ENCODE peak calls at places on chromosomes 5 and 9, in seven cellular contexts. N, B, W, X, S, M and U are unnamed samples.

GRCh38 chr5:10272053-10272869 is 22.2 kb downstream of the CCT5 start:
- DNase-seq in M (no peak), X (no peak), N (no peak), W (no peak), B (no peak), S (no peak), U (no peak)

GRCh38 chr5:126449751-126450271 is 26.6 kb downstream of the GRAMD2B start:
- DNase-seq in N (no peak), W (peak), S (no peak), M (no peak), X (peak), B (peak), U (no peak)

GRCh38 chr5:54719384-54720306 is 202.1 kb downstream of the SNX18 start:
- DNase-seq in X (no peak), B (peak), M (no peak), W (no peak), N (peak), S (no peak), U (no peak)

GRCh38 chr5:176868731-176869130 is 30.4 kb downstream of the HK3 start:
- DNase-seq in M (no peak), N (no peak), B (no peak), W (no peak), S (no peak), X (no peak), U (no peak)

GRCh38 chr9:112338561-112338960 is 5.1 kb upstream of the PTBP3 start:
- DNase-seq in W (no peak), S (peak), N (no peak), B (peak), X (no peak), M (no peak), U (no peak)

GRCh38 chr5:170179626-170180025 is 53.2 kb upstream of the C5orf58 start:
- DNase-seq in B (no peak), M (no peak), X (no peak), N (no peak), W (no peak), S (no peak), U (no peak)

GRCh38 chr9:108217601-108218190 is 638.1 kb downstream of the ACTL7B start:
- DNase-seq in W (no peak), X (no peak), M (no peak), N (peak), B (no peak), S (no peak), U (peak)

GRCh38 chr5:167967494-167968180 is 323.8 kb upstream of the WWC1 start:
- DNase-seq in N (no peak), B (no peak), S (no peak), W (no peak), M (no peak), X (no peak), U (no peak)

GRCh38 chr5:17190242-17190778 is 27.1 kb upstream of the BASP1 start:
- DNase-seq in X (no peak), W (peak), S (peak), B (peak), M (no peak), N (peak), U (peak)

GRCh38 chr5:17216974-17217325 is 481 bp upstream of the BASP1 start:
- DNase-seq in S (peak), W (no peak), N (no peak), M (peak), X (no peak), B (peak), U (no peak)

GRCh38 chr5:74412064-74412463 is 228.5 kb downstream of the ENC1 start:
- DNase-seq in M (no peak), W (no peak), X (no peak), S (no peak), B (no peak), N (no peak), U (no peak)

GRCh38 chr5:176355400-176356178 is 6.0 kb downstream of the KIAA1191 start:
- DNase-seq in B (no peak), S (no peak), X (no peak), W (no peak), M (no peak), N (no peak), U (no peak)

GRCh38 chr9:88746744-88747398 is 211.9 kb downstream of the NXNL2 start:
- DNase-seq in W (no peak), N (no peak), X (no peak), S (no peak), B (no peak), M (no peak), U (no peak)

GRCh38 chr9:88011005-88011766 is 36.9 kb upstream of the CDK20 start:
- DNase-seq in M (no peak), B (peak), W (no peak), N (no peak), X (no peak), S (peak), U (no peak)

GRCh38 chr5:139295692-139296091 is 2.2 kb downstream of the MATR3 start:
- DNase-seq in N (no peak), S (no peak), B (peak), M (no peak), X (no peak), W (no peak), U (no peak)

GRCh38 chr5:139294372-139295165 is 1.0 kb downstream of the MATR3 start:
- DNase-seq in X (peak), S (peak), M (peak), B (peak), W (peak), N (peak), U (no peak)

GRCh38 chr5:139296862-139297326 is 3.4 kb downstream of the MATR3 start:
- DNase-seq in N (no peak), W (no peak), M (no peak), B (no peak), X (no peak), S (no peak), U (no peak)

GRCh38 chr5:139297439-139298133 is 4.0 kb downstream of the MATR3 start:
- DNase-seq in B (no peak), N (no peak), W (no peak), S (no peak), M (no peak), X (no peak), U (no peak)

DNA sequence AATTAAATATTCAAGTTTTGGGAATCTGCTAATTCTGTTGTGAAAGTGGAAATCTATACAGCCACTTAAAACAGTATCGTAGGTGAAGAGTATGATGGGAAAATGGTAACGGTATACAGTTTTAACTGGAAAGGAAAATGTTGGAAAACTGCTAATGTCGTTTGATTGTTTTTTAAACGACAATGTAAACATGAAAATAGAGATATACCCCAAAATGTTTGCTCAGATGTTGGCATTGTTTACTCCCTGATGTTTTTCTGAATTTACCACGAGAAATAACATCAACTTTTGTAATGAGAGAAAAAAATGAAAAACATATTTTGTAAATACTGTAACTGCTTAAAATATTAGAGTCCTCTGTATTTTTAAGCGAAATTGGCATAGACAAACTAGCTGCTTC is 2.7 kb downstream of the MATR3 start:
- DNase-seq in N (no peak), S (no peak), B (no peak), M (no peak), X (no peak), W (no peak), U (no peak)
- H3K4me3 ChIP-seq in N (no peak), S (peak), B (no peak), M (peak), X (peak), W (peak), U (no peak)

GRCh38 chr9:136662326-136662655 is 425 bp upstream of the EGFL7 start:
- DNase-seq in B (no peak), M (no peak), N (no peak), X (no peak), W (no peak), S (no peak), U (no peak)
- H3K4me3 ChIP-seq in B (no peak), M (peak), N (no peak), X (no peak), W (no peak), S (no peak), U (no peak)

GRCh38 chr5:173229966-173230740 is 4.9 kb downstream of the NKX2-5 start:
- DNase-seq in M (no peak), B (no peak), N (no peak), S (no peak), W (no peak), X (no peak), U (no peak)

GRCh38 chr5:173228107-173228506 is 6.9 kb downstream of the NKX2-5 start:
- DNase-seq in W (no peak), M (no peak), X (no peak), N (no peak), S (no peak), B (no peak), U (no peak)

GRCh38 chr5:173228639-173229380 is 6.2 kb downstream of the NKX2-5 start:
- DNase-seq in W (no peak), B (no peak), M (no peak), S (no peak), N (no peak), X (no peak), U (no peak)

GRCh38 chr5:173230741-173231380 is 4.1 kb downstream of the NKX2-5 start:
- DNase-seq in X (no peak), N (no peak), M (no peak), B (no peak), W (no peak), S (no peak), U (no peak)

DNA sequence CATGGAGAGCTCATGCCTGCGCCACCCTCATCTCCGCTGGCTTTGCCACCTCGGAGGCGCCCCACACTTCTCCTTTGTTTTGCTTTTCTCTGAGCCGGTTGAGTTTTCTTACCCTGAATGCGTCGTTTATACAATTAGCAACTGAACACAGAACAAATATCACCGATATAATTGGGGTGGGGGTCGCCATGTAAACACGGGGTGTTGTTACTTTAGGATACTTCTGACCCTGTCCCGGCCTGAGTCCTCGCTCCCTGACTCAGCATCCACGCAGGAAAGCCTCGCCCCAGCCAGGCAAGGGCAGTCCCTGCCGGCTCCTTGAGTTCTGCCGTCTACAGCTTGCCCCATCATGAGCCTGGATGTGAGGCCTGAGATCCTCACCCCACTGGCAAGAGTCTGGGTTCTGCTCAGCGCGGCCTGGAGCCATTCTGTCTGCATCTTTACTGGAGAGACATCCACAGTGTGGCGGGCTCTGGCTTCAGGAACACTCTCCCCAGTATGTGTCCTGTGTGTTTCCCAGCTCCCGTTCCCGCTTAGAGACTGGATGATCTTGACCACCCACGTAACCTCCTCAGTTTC is 5.5 kb downstream of the NKX2-5 start:
- DNase-seq in B (no peak), S (no peak), X (no peak), W (no peak), M (no peak), N (no peak), U (no peak)
- H3K4me3 ChIP-seq in B (no peak), S (no peak), X (no peak), W (no peak), M (no peak), N (no peak), U (no peak)

GRCh38 chr5:78956901-78957300 is 28.2 kb downstream of the ARSB start:
- DNase-seq in N (no peak), S (no peak), W (no peak), B (no peak), M (no peak), X (no peak), U (no peak)

GRCh38 chr5:78958672-78959410 is 26.3 kb downstream of the ARSB start:
- DNase-seq in X (no peak), S (no peak), M (no peak), B (no peak), W (no peak), N (peak), U (no peak)

DNA sequence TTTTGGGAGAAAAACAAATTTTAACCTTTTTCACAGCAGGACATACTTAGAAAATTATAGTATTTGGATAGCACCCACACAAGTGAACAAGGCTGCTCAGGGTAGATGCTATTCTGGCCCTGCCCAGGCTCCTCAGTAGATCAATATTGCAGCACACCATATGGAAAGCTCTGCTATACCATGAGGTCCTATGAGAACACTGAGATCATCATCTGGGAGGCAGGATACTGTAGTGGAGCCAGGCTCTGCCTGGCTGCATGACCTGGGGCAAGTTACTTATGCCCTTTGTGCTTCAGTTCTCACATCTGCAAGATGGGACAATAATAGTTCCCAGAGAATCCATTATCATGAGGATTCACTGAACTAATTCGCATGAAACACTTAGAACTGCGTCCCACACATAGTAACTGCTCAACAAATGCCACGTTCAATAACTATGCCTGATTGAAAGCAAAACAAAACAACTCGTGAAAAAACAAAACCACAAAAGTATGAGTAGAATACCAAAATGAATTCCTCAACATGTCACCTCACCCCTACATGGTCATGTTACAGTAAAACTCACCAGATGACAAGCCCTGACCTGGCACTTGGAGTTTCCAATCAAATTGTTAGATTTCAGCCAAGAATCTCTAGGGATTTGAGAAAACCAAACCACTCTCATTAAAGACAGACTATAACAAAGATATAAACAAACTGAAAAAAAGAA is 31.9 kb downstream of the ARSB start:
- DNase-seq in B (peak), M (no peak), S (no peak), X (no peak), N (no peak), W (no peak), U (peak)
- H3K4me3 ChIP-seq in B (no peak), M (no peak), S (no peak), X (no peak), N (no peak), W (no peak), U (no peak)

GRCh38 chr5:140344683-140345423 is 1.6 kb downstream of the HBEGF start:
- DNase-seq in X (no peak), M (peak), W (no peak), B (peak), S (no peak), N (no peak), U (no peak)
- H3K4me3 ChIP-seq in X (no peak), M (peak), W (no peak), B (peak), S (peak), N (peak), U (no peak)